ENCODE peak calls at places on chromosome 6, in ten cellular contexts. One of them, this sample, is unnamed.

GRCh38 chr6:29553268-29554057 is 6.1 kb downstream of the UBD start:
- DNase-seq in Ammon's horn: peak; percentile 11
- DNase-seq in uterus: peak; percentile 49
- DNase-seq in stimulated activated naive CD8-positive, alpha-beta T cell treated with anti-CD3 and anti-CD28 coated beads, Interleukin-15, Interleukin-2, amounts not matched to agents 100 U/mL and 50 U/mL, for 24 hours: peak; percentile 30
- DNase-seq in M059J: no peak
- DNase-seq in HEK293T: peak; percentile 73
- DNase-seq in activated T-cell treated with anti-CD3 and anti-CD28 coated beads for 48 hours: peak; percentile 25
- DNase-seq in AG20443: peak; percentile 88
- DNase-seq in anterior cingulate cortex: no peak
- DNase-seq in posterior cingulate gyrus: peak; percentile 37
- DNase-seq in this sample: peak; percentile 11

GRCh38 chr6:160996316-160996715 is 4.7 kb downstream of the MAP3K4 start:
- DNase-seq in HEK293T: no peak
- DNase-seq in stimulated activated naive CD8-positive, alpha-beta T cell treated with anti-CD3 and anti-CD28 coated beads, Interleukin-15, Interleukin-2, amounts not matched to agents 100 U/mL and 50 U/mL, for 24 hours: no peak
- DNase-seq in AG20443: no peak
- DNase-seq in M059J: no peak
- DNase-seq in activated T-cell treated with anti-CD3 and anti-CD28 coated beads for 48 hours: no peak
- DNase-seq in Ammon's horn: no peak
- DNase-seq in anterior cingulate cortex: no peak
- DNase-seq in uterus: no peak
- DNase-seq in posterior cingulate gyrus: no peak
- DNase-seq in this sample: no peak

GRCh38 chr6:87074051-87074711 is 20.7 kb downstream of the CGA start:
- DNase-seq in M059J: no peak
- DNase-seq in uterus: no peak
- DNase-seq in activated T-cell treated with anti-CD3 and anti-CD28 coated beads for 48 hours: no peak
- DNase-seq in posterior cingulate gyrus: no peak
- DNase-seq in Ammon's horn: no peak
- DNase-seq in HEK293T: no peak
- DNase-seq in stimulated activated naive CD8-positive, alpha-beta T cell treated with anti-CD3 and anti-CD28 coated beads, Interleukin-15, Interleukin-2, amounts not matched to agents 100 U/mL and 50 U/mL, for 24 hours: no peak
- DNase-seq in anterior cingulate cortex: no peak
- DNase-seq in AG20443: no peak
- DNase-seq in this sample: no peak

GRCh38 chr6:149723771-149724417 is 6.0 kb upstream of the LATS1 start:
- DNase-seq in anterior cingulate cortex: no peak
- DNase-seq in Ammon's horn: peak; percentile 89
- DNase-seq in stimulated activated naive CD8-positive, alpha-beta T cell treated with anti-CD3 and anti-CD28 coated beads, Interleukin-15, Interleukin-2, amounts not matched to agents 100 U/mL and 50 U/mL, for 24 hours: peak; percentile 23
- DNase-seq in M059J: peak; percentile 76
- DNase-seq in posterior cingulate gyrus: peak; percentile 34
- DNase-seq in activated T-cell treated with anti-CD3 and anti-CD28 coated beads for 48 hours: no peak
- DNase-seq in HEK293T: peak; percentile 71
- DNase-seq in uterus: peak; percentile 31
- DNase-seq in AG20443: peak; percentile 82
- DNase-seq in this sample: peak; percentile 51

GRCh38 chr6:45415315-45415714 is 37.6 kb upstream of the SUPT3H start:
- DNase-seq in Ammon's horn: no peak
- DNase-seq in AG20443: no peak
- DNase-seq in anterior cingulate cortex: no peak
- DNase-seq in uterus: no peak
- DNase-seq in posterior cingulate gyrus: no peak
- DNase-seq in stimulated activated naive CD8-positive, alpha-beta T cell treated with anti-CD3 and anti-CD28 coated beads, Interleukin-15, Interleukin-2, amounts not matched to agents 100 U/mL and 50 U/mL, for 24 hours: no peak
- DNase-seq in M059J: no peak
- DNase-seq in HEK293T: peak; percentile 23
- DNase-seq in activated T-cell treated with anti-CD3 and anti-CD28 coated beads for 48 hours: no peak
- DNase-seq in this sample: peak; percentile 2

GRCh38 chr6:35084041-35084491 is 57.1 kb downstream of the TCP11 start:
- DNase-seq in posterior cingulate gyrus: peak; percentile 55
- DNase-seq in HEK293T: no peak
- DNase-seq in anterior cingulate cortex: no peak
- DNase-seq in Ammon's horn: peak; percentile 52
- DNase-seq in M059J: no peak
- DNase-seq in stimulated activated naive CD8-positive, alpha-beta T cell treated with anti-CD3 and anti-CD28 coated beads, Interleukin-15, Interleukin-2, amounts not matched to agents 100 U/mL and 50 U/mL, for 24 hours: no peak
- DNase-seq in activated T-cell treated with anti-CD3 and anti-CD28 coated beads for 48 hours: no peak
- DNase-seq in uterus: no peak
- DNase-seq in AG20443: no peak
- DNase-seq in this sample: no peak

GRCh38 chr6:166675736-166676135 is 48.7 kb upstream of the RPS6KA2 start:
- DNase-seq in activated T-cell treated with anti-CD3 and anti-CD28 coated beads for 48 hours: no peak
- DNase-seq in Ammon's horn: no peak
- DNase-seq in HEK293T: no peak
- DNase-seq in posterior cingulate gyrus: no peak
- DNase-seq in uterus: no peak
- DNase-seq in stimulated activated naive CD8-positive, alpha-beta T cell treated with anti-CD3 and anti-CD28 coated beads, Interleukin-15, Interleukin-2, amounts not matched to agents 100 U/mL and 50 U/mL, for 24 hours: no peak
- DNase-seq in anterior cingulate cortex: no peak
- DNase-seq in M059J: no peak
- DNase-seq in AG20443: no peak
- DNase-seq in this sample: no peak

GRCh38 chr6:73738367-73739028 is 42.5 kb downstream of the CD109 start:
- DNase-seq in AG20443: no peak
- DNase-seq in Ammon's horn: no peak
- DNase-seq in M059J: no peak
- DNase-seq in uterus: no peak
- DNase-seq in activated T-cell treated with anti-CD3 and anti-CD28 coated beads for 48 hours: no peak
- DNase-seq in HEK293T: no peak
- DNase-seq in anterior cingulate cortex: no peak
- DNase-seq in stimulated activated naive CD8-positive, alpha-beta T cell treated with anti-CD3 and anti-CD28 coated beads, Interleukin-15, Interleukin-2, amounts not matched to agents 100 U/mL and 50 U/mL, for 24 hours: no peak
- DNase-seq in posterior cingulate gyrus: no peak
- DNase-seq in this sample: no peak

GRCh38 chr6:34247481-34248197 is 1.2 kb downstream of the SMIM29 start:
- DNase-seq in M059J: no peak
- DNase-seq in Ammon's horn: peak; percentile 2
- DNase-seq in HEK293T: peak; percentile 3
- DNase-seq in AG20443: peak; percentile 12
- DNase-seq in activated T-cell treated with anti-CD3 and anti-CD28 coated beads for 48 hours: no peak
- DNase-seq in anterior cingulate cortex: no peak
- DNase-seq in stimulated activated naive CD8-positive, alpha-beta T cell treated with anti-CD3 and anti-CD28 coated beads, Interleukin-15, Interleukin-2, amounts not matched to agents 100 U/mL and 50 U/mL, for 24 hours: no peak
- DNase-seq in uterus: peak; percentile 23
- DNase-seq in posterior cingulate gyrus: no peak
- DNase-seq in this sample: no peak

GRCh38 chr6:99348823-99349619 is 453 bp downstream of the FAXC start:
- DNase-seq in uterus: peak; percentile 13
- DNase-seq in AG20443: no peak
- DNase-seq in M059J: no peak
- DNase-seq in posterior cingulate gyrus: peak; percentile 34
- DNase-seq in Ammon's horn: peak; percentile 38
- DNase-seq in activated T-cell treated with anti-CD3 and anti-CD28 coated beads for 48 hours: no peak
- DNase-seq in anterior cingulate cortex: peak; percentile 12
- DNase-seq in HEK293T: peak; percentile 47
- DNase-seq in stimulated activated naive CD8-positive, alpha-beta T cell treated with anti-CD3 and anti-CD28 coated beads, Interleukin-15, Interleukin-2, amounts not matched to agents 100 U/mL and 50 U/mL, for 24 hours: no peak
- DNase-seq in this sample: no peak

GRCh38 chr6:158205220-158205944 is 37.2 kb downstream of the GTF2H5 start:
- DNase-seq in uterus: no peak
- DNase-seq in HEK293T: peak; percentile 51
- DNase-seq in AG20443: no peak
- DNase-seq in Ammon's horn: no peak
- DNase-seq in M059J: peak; percentile 21
- DNase-seq in anterior cingulate cortex: no peak
- DNase-seq in posterior cingulate gyrus: no peak
- DNase-seq in activated T-cell treated with anti-CD3 and anti-CD28 coated beads for 48 hours: no peak
- DNase-seq in stimulated activated naive CD8-positive, alpha-beta T cell treated with anti-CD3 and anti-CD28 coated beads, Interleukin-15, Interleukin-2, amounts not matched to agents 100 U/mL and 50 U/mL, for 24 hours: no peak
- DNase-seq in this sample: no peak

GRCh38 chr6:43983632-43984031 is 143.6 kb downstream of the MRPL14 start:
- DNase-seq in uterus: no peak
- DNase-seq in HEK293T: no peak
- DNase-seq in M059J: no peak
- DNase-seq in activated T-cell treated with anti-CD3 and anti-CD28 coated beads for 48 hours: no peak
- DNase-seq in Ammon's horn: no peak
- DNase-seq in stimulated activated naive CD8-positive, alpha-beta T cell treated with anti-CD3 and anti-CD28 coated beads, Interleukin-15, Interleukin-2, amounts not matched to agents 100 U/mL and 50 U/mL, for 24 hours: no peak
- DNase-seq in anterior cingulate cortex: no peak
- DNase-seq in posterior cingulate gyrus: no peak
- DNase-seq in AG20443: no peak
- DNase-seq in this sample: no peak

GRCh38 chr6:125554456-125554855 is 195.0 kb upstream of the HEY2 start:
- DNase-seq in AG20443: no peak
- DNase-seq in posterior cingulate gyrus: no peak
- DNase-seq in uterus: no peak
- DNase-seq in stimulated activated naive CD8-positive, alpha-beta T cell treated with anti-CD3 and anti-CD28 coated beads, Interleukin-15, Interleukin-2, amounts not matched to agents 100 U/mL and 50 U/mL, for 24 hours: no peak
- DNase-seq in Ammon's horn: no peak
- DNase-seq in anterior cingulate cortex: no peak
- DNase-seq in HEK293T: no peak
- DNase-seq in M059J: no peak
- DNase-seq in activated T-cell treated with anti-CD3 and anti-CD28 coated beads for 48 hours: no peak
- DNase-seq in this sample: no peak

GRCh38 chr6:143449731-143450452 is 603 bp downstream of the ADAT2 start:
- DNase-seq in uterus: no peak
- DNase-seq in activated T-cell treated with anti-CD3 and anti-CD28 coated beads for 48 hours: no peak
- DNase-seq in Ammon's horn: peak; percentile 35
- DNase-seq in anterior cingulate cortex: no peak
- DNase-seq in M059J: peak; percentile 69
- DNase-seq in HEK293T: peak; percentile 14
- DNase-seq in AG20443: peak; percentile 14
- DNase-seq in stimulated activated naive CD8-positive, alpha-beta T cell treated with anti-CD3 and anti-CD28 coated beads, Interleukin-15, Interleukin-2, amounts not matched to agents 100 U/mL and 50 U/mL, for 24 hours: peak; percentile 37
- DNase-seq in posterior cingulate gyrus: no peak
- DNase-seq in this sample: no peak

GRCh38 chr6:144477396-144477795 is 192.3 kb downstream of the UTRN start:
- DNase-seq in anterior cingulate cortex: no peak
- DNase-seq in HEK293T: no peak
- DNase-seq in posterior cingulate gyrus: no peak
- DNase-seq in uterus: no peak
- DNase-seq in Ammon's horn: no peak
- DNase-seq in M059J: no peak
- DNase-seq in stimulated activated naive CD8-positive, alpha-beta T cell treated with anti-CD3 and anti-CD28 coated beads, Interleukin-15, Interleukin-2, amounts not matched to agents 100 U/mL and 50 U/mL, for 24 hours: no peak
- DNase-seq in activated T-cell treated with anti-CD3 and anti-CD28 coated beads for 48 hours: no peak
- DNase-seq in AG20443: no peak
- DNase-seq in this sample: no peak

GRCh38 chr6:113530769-113531168 is 326.4 kb upstream of the MARCKS start:
- DNase-seq in M059J: peak; percentile 89
- DNase-seq in AG20443: peak; percentile 67
- DNase-seq in anterior cingulate cortex: no peak
- DNase-seq in posterior cingulate gyrus: no peak
- DNase-seq in stimulated activated naive CD8-positive, alpha-beta T cell treated with anti-CD3 and anti-CD28 coated beads, Interleukin-15, Interleukin-2, amounts not matched to agents 100 U/mL and 50 U/mL, for 24 hours: no peak
- DNase-seq in HEK293T: no peak
- DNase-seq in uterus: no peak
- DNase-seq in Ammon's horn: no peak
- DNase-seq in activated T-cell treated with anti-CD3 and anti-CD28 coated beads for 48 hours: no peak
- DNase-seq in this sample: peak; percentile 32

GRCh38 chr6:144064402-144064830 is 31.0 kb downstream of the SF3B5 start:
- DNase-seq in HEK293T: peak; percentile 54
- DNase-seq in Ammon's horn: peak; percentile 6
- DNase-seq in stimulated activated naive CD8-positive, alpha-beta T cell treated with anti-CD3 and anti-CD28 coated beads, Interleukin-15, Interleukin-2, amounts not matched to agents 100 U/mL and 50 U/mL, for 24 hours: peak; percentile 83
- DNase-seq in uterus: no peak
- DNase-seq in anterior cingulate cortex: peak; percentile 1
- DNase-seq in posterior cingulate gyrus: no peak
- DNase-seq in M059J: peak; percentile 8
- DNase-seq in activated T-cell treated with anti-CD3 and anti-CD28 coated beads for 48 hours: peak; percentile 68
- DNase-seq in AG20443: peak; percentile 23
- DNase-seq in this sample: no peak

GRCh38 chr6:158500016-158500735 is 59.7 kb upstream of the TMEM181 start:
- DNase-seq in Ammon's horn: peak; percentile 45
- DNase-seq in AG20443: peak; percentile 74
- DNase-seq in HEK293T: no peak
- DNase-seq in anterior cingulate cortex: no peak
- DNase-seq in activated T-cell treated with anti-CD3 and anti-CD28 coated beads for 48 hours: no peak
- DNase-seq in stimulated activated naive CD8-positive, alpha-beta T cell treated with anti-CD3 and anti-CD28 coated beads, Interleukin-15, Interleukin-2, amounts not matched to agents 100 U/mL and 50 U/mL, for 24 hours: no peak
- DNase-seq in uterus: no peak
- DNase-seq in M059J: peak; percentile 40
- DNase-seq in posterior cingulate gyrus: no peak
- DNase-seq in this sample: no peak

GRCh38 chr6:15263780-15264374 is 18.0 kb downstream of the JARID2 start:
- DNase-seq in Ammon's horn: no peak
- DNase-seq in posterior cingulate gyrus: no peak
- DNase-seq in HEK293T: no peak
- DNase-seq in stimulated activated naive CD8-positive, alpha-beta T cell treated with anti-CD3 and anti-CD28 coated beads, Interleukin-15, Interleukin-2, amounts not matched to agents 100 U/mL and 50 U/mL, for 24 hours: no peak
- DNase-seq in M059J: no peak
- DNase-seq in activated T-cell treated with anti-CD3 and anti-CD28 coated beads for 48 hours: no peak
- DNase-seq in AG20443: no peak
- DNase-seq in uterus: no peak
- DNase-seq in anterior cingulate cortex: no peak
- DNase-seq in this sample: no peak